ENCODE peak calls at places on chromosomes 12 and 14, in four cellular contexts. K is kidney epithelial cell; W is stimulated activated CD8-positive, alpha-beta memory T cell treated with anti-CD3 and anti-CD28 coated beads, Interleukin-2, amount 100 ng/mL, for 48 hours; S is smooth muscle cell of the brain vasculature. Z is an unnamed sample.
A peak's percentile ranks its signal among the peaks of the same experiment; 100 is the strongest.

GRCh38 chr12:18799140-18799446 is 61.2 kb downstream of the CAPZA3 start:
- DNase-seq in W (no peak), S (no peak), K (no peak), Z (no peak)

GRCh38 chr12:51839310-51839943 is 9.1 kb downstream of the FIGNL2 start:
- DNase-seq in S (no peak), W (no peak), K (no peak), Z (no peak)

GRCh38 chr14:105070760-105071137 is 5.5 kb upstream of the GPR132 start:
- DNase-seq in K (no peak), W (peak; percentile 54), S (no peak), Z (no peak)

GRCh38 chr14:61362072-61362750 is 40.8 kb downstream of the PRKCH start:
- DNase-seq in S (no peak), W (no peak), K (no peak), Z (no peak)

GRCh38 chr14:58607571-58608317 is 30.0 kb upstream of the DACT1 start:
- DNase-seq in K (no peak), S (no peak), W (no peak), Z (no peak)

GRCh38 chr14:31411218-31411727 is 9.1 kb downstream of the HEATR5A start:
- DNase-seq in W (no peak), K (no peak), S (no peak), Z (no peak)

GRCh38 chr12:52964556-52965336 is 15.8 kb downstream of the KRT18 start:
- DNase-seq in K (no peak), S (no peak), W (no peak), Z (no peak)

GRCh38 chr12:16600525-16600924 is 5.4 kb downstream of the LMO3 start:
- DNase-seq in S (no peak), W (no peak), K (no peak), Z (no peak)

GRCh38 chr12:116489116-116489515 is 70.1 kb upstream of the MAP1LC3B2 start:
- DNase-seq in S (no peak), W (no peak), K (no peak), Z (no peak)

GRCh38 chr14:55306938-55307589 is 35.8 kb downstream of the FBXO34 start:
- DNase-seq in K (no peak), W (no peak), S (no peak), Z (no peak)

GRCh38 chr12:50353869-50354593 is 42.4 kb downstream of the FAM186A start:
- DNase-seq in S (no peak), W (no peak), K (no peak), Z (no peak)

Z was measured in osteocyte.